ENCODE peak calls at places on chromosomes 2 and 18, in seven cellular contexts. G is T47D, Z is T-helper 22 cell, E is hippocampal formation, L is adipocyte, O is putamen, B is NCI-H1417. R is an unnamed sample.

GRCh38 chr2:228675042-228675441 is 493.6 kb upstream of the SPHKAP start:
- DNase-seq in G (no peak), Z (no peak), E (no peak), L (peak), O (no peak), B (no peak), R (no peak)

GRCh38 chr2:239690651-239691631 is 290.1 kb upstream of the HDAC4 start:
- DNase-seq in G (no peak), Z (no peak), E (no peak), L (no peak), O (no peak), B (no peak), R (no peak)

GRCh38 chr18:52326001-52326400 is 14.0 kb upstream of the DCC start:
- DNase-seq in G (no peak), Z (no peak), E (no peak), L (no peak), O (no peak), B (peak), R (no peak)

GRCh38 chr2:67462741-67463496 is 65.8 kb downstream of the ETAA1 start:
- DNase-seq in G (no peak), Z (no peak), E (no peak), L (no peak), O (no peak), B (peak), R (no peak)

GRCh38 chr18:48934708-48935432 is 15.9 kb downstream of the SMAD7 start:
- DNase-seq in G (no peak), Z (no peak), E (peak), L (no peak), O (no peak), B (no peak), R (no peak)

GRCh38 chr18:79321625-79322024 is 74.1 kb upstream of the NFATC1 start:
- DNase-seq in G (no peak), Z (no peak), E (no peak), L (peak), O (no peak), B (peak), R (no peak)

GRCh38 chr18:1998121-1998520 is 573.2 kb downstream of the METTL4 start:
- DNase-seq in G (no peak), Z (no peak), E (no peak), L (no peak), O (no peak), B (no peak), R (no peak)

GRCh38 chr18:44725300-44726096 is 44.8 kb downstream of the SETBP1 start:
- DNase-seq in G (no peak), Z (peak), E (no peak), L (peak), O (no peak), B (no peak), R (no peak)

GRCh38 chr2:208142255-208142924 is 3.6 kb downstream of the CRYGB start:
- DNase-seq in G (peak), Z (no peak), E (no peak), L (peak), O (no peak), B (peak), R (no peak)

GRCh38 chr2:226403360-226403759 is 396.3 kb downstream of the IRS1 start:
- DNase-seq in G (peak), Z (no peak), E (no peak), L (peak), O (no peak), B (no peak), R (no peak)

GRCh38 chr2:60796573-60797509 is 40.8 kb downstream of the PAPOLG start:
- DNase-seq in G (no peak), Z (no peak), E (no peak), L (no peak), O (peak), B (peak), R (no peak)

GRCh38 chr2:17573085-17573805 is 32.7 kb downstream of the VSNL1 start:
- DNase-seq in G (no peak), Z (no peak), E (no peak), L (peak), O (no peak), B (no peak), R (no peak)

GRCh38 chr2:23594079-23594494 is 209.1 kb downstream of the KLHL29 start:
- DNase-seq in G (peak), Z (no peak), E (no peak), L (peak), O (no peak), B (peak), R (no peak)

GRCh38 chr18:43574974-43575373 is 297.7 kb upstream of the SYT4 start:
- DNase-seq in G (no peak), Z (no peak), E (no peak), L (no peak), O (no peak), B (peak), R (no peak)

GRCh38 chr2:55157474-55157884 is 74.6 kb downstream of the CLHC1 start:
- DNase-seq in G (no peak), Z (no peak), E (no peak), L (peak), O (no peak), B (no peak), R (no peak)

GRCh38 chr2:203908344-203909185 is 28.0 kb upstream of the ICOS start:
- DNase-seq in G (no peak), Z (no peak), E (no peak), L (no peak), O (no peak), B (no peak), R (no peak)

R was measured in nucleus accumbens.